ENCODE peak calls at places on chromosome 5, in eight cellular contexts. O is LoVo; Z is stimulated activated naive CD4-positive, alpha-beta T cell treated with Interleukin-2 at 50 U/mL for 16 hours; H is GDM1; L is cardiac fibroblast; R is NCI-H2081 treated with DMSO at 0.1 percent for 48 hours; P is stimulated activated CD4-positive, alpha-beta T cell treated with anti-CD3 and anti-CD28 coated beads, Interleukin-1b, Interleukin-23, amount 100 ng/mL, for 1 hour; K is T47D. S is an unnamed sample.

GRCh38 chr5:72511371-72512178 is 4.4 kb upstream of the ZNF366 start:
- DNase-seq in Z (no peak), K (no peak), O (peak), L (peak), H (no peak), P (no peak), R (no peak), S (no peak)

GRCh38 chr5:80435476-80435875 is 27.6 kb downstream of the ZFYVE16 start:
- DNase-seq in Z (no peak), O (no peak), R (no peak), L (no peak), P (no peak), H (no peak), K (no peak), S (no peak)

GRCh38 chr5:43065384-43066230 is 25.5 kb upstream of the ANXA2R start:
- DNase-seq in O (peak), H (peak), R (no peak), K (peak), L (peak), Z (peak), P (no peak), S (peak)

GRCh38 chr5:51559390-51559789 is 176.1 kb downstream of the ISL1 start:
- DNase-seq in Z (no peak), O (no peak), K (no peak), R (no peak), H (no peak), L (no peak), P (no peak), S (no peak)

GRCh38 chr5:111649516-111649915 is 107.5 kb downstream of the NREP start:
- DNase-seq in R (no peak), P (no peak), Z (no peak), H (no peak), O (no peak), L (no peak), K (no peak), S (no peak)

GRCh38 chr5:114317751-114318150 is 44.1 kb upstream of the KCNN2 start:
- DNase-seq in K (no peak), L (no peak), R (no peak), H (no peak), Z (no peak), P (no peak), O (peak), S (no peak)

GRCh38 chr5:10704949-10705621 is 55.9 kb downstream of the DAP start:
- DNase-seq in K (no peak), R (no peak), Z (no peak), P (no peak), H (peak), O (peak), L (peak), S (no peak)

GRCh38 chr5:180330810-180331646 is 22.1 kb downstream of the GFPT2 start:
- DNase-seq in R (no peak), O (peak), H (no peak), P (no peak), Z (no peak), L (peak), K (peak), S (no peak)

GRCh38 chr5:73783823-73784222 is 157.8 kb downstream of the ARHGEF28 start:
- DNase-seq in H (no peak), L (peak), Z (no peak), K (no peak), O (no peak), R (no peak), P (no peak), S (no peak)

GRCh38 chr5:177349362-177349647 is 2.2 kb downstream of the LMAN2 start:
- DNase-seq in P (no peak), O (no peak), H (no peak), L (no peak), Z (no peak), K (no peak), R (no peak), S (no peak)

GRCh38 chr5:176402684-176403083 is 13.7 kb downstream of the CLTB start:
- DNase-seq in K (no peak), O (no peak), H (no peak), R (no peak), Z (no peak), L (no peak), P (no peak), S (no peak)

GRCh38 chr5:127830157-127830556 is 127.0 kb downstream of the CCDC192 start:
- DNase-seq in L (peak), R (no peak), K (no peak), O (no peak), Z (no peak), H (no peak), P (no peak), S (no peak)

GRCh38 chr5:67006152-67006848 is 190.3 kb downstream of the CD180 start:
- DNase-seq in R (no peak), L (no peak), O (no peak), Z (no peak), K (no peak), H (no peak), P (no peak), S (no peak)

GRCh38 chr5:173554038-173554955 is 62.2 kb downstream of the BOD1 start:
- DNase-seq in P (no peak), L (no peak), H (no peak), R (no peak), K (peak), O (no peak), Z (no peak), S (no peak)

GRCh38 chr5:54868511-54869483 is 116.6 kb downstream of the ESM1 start:
- DNase-seq in P (no peak), H (no peak), Z (no peak), R (no peak), L (no peak), K (no peak), O (no peak), S (no peak)

GRCh38 chr5:124725040-124725434 is 21.4 kb downstream of the ZNF608 start:
- DNase-seq in R (no peak), L (no peak), O (no peak), Z (no peak), K (peak), P (no peak), H (no peak), S (no peak)

GRCh38 chr5:91706785-91707520 is 323.8 kb upstream of the ARRDC3 start:
- DNase-seq in R (no peak), O (no peak), L (peak), Z (no peak), K (no peak), H (no peak), P (no peak), S (no peak)

GRCh38 chr5:139797335-139797734 is 1.7 kb downstream of the PSD2 start:
- DNase-seq in O (no peak), P (no peak), L (no peak), H (no peak), Z (no peak), K (no peak), R (no peak), S (no peak)

GRCh38 chr5:140075371-140075770 is 32.3 kb upstream of the NRG2 start:
- DNase-seq in R (no peak), L (peak), O (peak), K (peak), Z (no peak), P (no peak), H (no peak), S (no peak)

GRCh38 chr5:140630296-140630695 is 2.7 kb downstream of the CD14 start:
- DNase-seq in L (peak), P (no peak), H (no peak), Z (no peak), R (no peak), K (no peak), O (no peak), S (no peak)

GRCh38 chr5:68849906-68850305 is 243.9 kb upstream of the SLC30A5 start:
- DNase-seq in O (no peak), K (no peak), P (no peak), R (no peak), Z (no peak), H (no peak), L (no peak), S (no peak)

GRCh38 chr5:80326468-80326867 is 6.7 kb downstream of the SPZ1 start:
- DNase-seq in Z (no peak), P (no peak), H (no peak), L (no peak), R (no peak), O (no peak), K (no peak), S (no peak)

GRCh38 chr5:127564002-127564769 is 46.7 kb downstream of the PRRC1 start:
- DNase-seq in R (peak), Z (peak), L (peak), H (peak), P (no peak), O (peak), K (peak), S (peak)

GRCh38 chr5:133698646-133699526 is 86.5 kb upstream of the FSTL4 start:
- DNase-seq in Z (no peak), L (no peak), K (no peak), P (no peak), O (no peak), R (no peak), H (no peak), S (no peak)

GRCh38 chr5:178619390-178619789 is 7.5 kb downstream of the CLK4 start:
- DNase-seq in K (no peak), H (no peak), L (no peak), Z (no peak), O (no peak), P (no peak), R (no peak), S (no peak)

GRCh38 chr5:82287625-82288024 is 9.5 kb upstream of the RPS23 start:
- DNase-seq in Z (no peak), K (no peak), H (no peak), L (no peak), R (no peak), P (no peak), O (no peak), S (no peak)

S was measured in Caco-2.